ENCODE peak calls at places on chromosomes 3 and 15, in six cellular contexts. R is GM23338, D is colonic mucosa, Z is hepatocyte, H is PC-3, B is uterus. M is an unnamed sample.
A peak's percentile ranks its signal among the peaks of the same experiment; 100 is the strongest.

GRCh38 chr3:86895202-86895601 is 95.7 kb downstream of the VGLL3 start:
- DNase-seq in R (no peak), D (no peak), Z (no peak), H (no peak), B (no peak), M (no peak)

GRCh38 chr3:123373535-123373987 is 75.3 kb downstream of the ADCY5 start:
- DNase-seq in R (no peak), D (no peak), Z (no peak), H (no peak), B (no peak), M (no peak)

GRCh38 chr15:101250331-101250730 is 1.5 kb downstream of the CHSY1 start:
- DNase-seq in R (no peak), D (no peak), Z (no peak), H (peak; percentile 62), B (no peak), M (no peak)

GRCh38 chr3:114558271-114558670 is 264.4 kb downstream of the TIGIT start:
- DNase-seq in R (no peak), D (no peak), Z (no peak), H (no peak), B (no peak), M (no peak)

GRCh38 chr15:66630801-66631351 is 65.1 kb upstream of the LCTL start:
- DNase-seq in R (no peak), D (no peak), Z (no peak), H (no peak), B (no peak), M (no peak)

GRCh38 chr3:188900421-188900941 is 271.3 kb upstream of the TPRG1 start:
- DNase-seq in R (no peak), D (no peak), Z (no peak), H (peak; percentile 82), B (no peak), M (no peak)

GRCh38 chr3:141659821-141660597 is 78.1 kb upstream of the RNF7 start:
- DNase-seq in R (peak; percentile 69), D (peak; percentile 36), Z (peak; percentile 79), H (peak; percentile 37), B (peak; percentile 52), M (no peak)

GRCh38 chr15:45187894-45188830 is at the start of gene SHF:
- DNase-seq in R (peak; percentile 75), D (peak; percentile 68), Z (peak; percentile 87), H (no peak), B (peak; percentile 76), M (no peak)

GRCh38 chr15:70741677-70742293 is 21.6 kb downstream of the UACA start:
- DNase-seq in R (no peak), D (no peak), Z (no peak), H (peak; percentile 77), B (no peak), M (no peak)

GRCh38 chr15:66746231-66746605 is 44.2 kb downstream of the SMAD6 start:
- DNase-seq in R (no peak), D (no peak), Z (no peak), H (no peak), B (no peak), M (no peak)

DNA sequence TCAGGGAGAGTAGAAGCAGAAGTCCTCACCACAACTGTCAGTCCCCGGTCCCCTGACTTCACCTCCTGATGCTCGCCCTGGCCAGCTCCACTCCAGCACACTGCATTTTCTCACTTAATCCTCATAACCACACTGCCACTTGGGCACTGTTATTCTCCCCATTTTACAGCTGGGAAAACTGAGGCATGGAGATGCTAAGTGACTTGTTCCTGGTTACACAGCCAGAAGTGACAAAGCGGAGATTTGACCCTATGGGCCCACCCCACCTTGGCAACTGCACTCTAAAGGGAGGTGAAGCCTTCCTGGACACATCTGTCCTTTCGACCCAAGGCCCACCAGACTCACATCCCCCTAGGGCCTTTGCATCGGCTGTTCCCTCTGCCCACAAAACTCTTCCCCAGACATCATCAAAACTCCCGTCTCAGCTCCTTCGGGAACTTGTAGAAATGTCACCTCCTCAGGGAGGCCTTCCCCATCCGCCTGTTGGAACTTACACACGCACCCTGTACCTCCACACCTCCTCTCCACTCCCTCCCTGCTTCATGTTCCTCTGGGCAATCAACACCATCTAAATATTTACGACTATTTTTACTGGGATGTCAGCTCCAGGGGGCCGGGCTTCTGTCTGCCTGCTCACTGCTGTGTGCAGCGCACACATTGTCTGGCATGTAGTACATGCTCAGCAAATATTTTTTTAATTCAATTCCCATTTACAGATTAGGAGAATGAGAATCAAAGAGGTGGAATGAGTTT is 3.1 kb downstream of the GRIP2 start:
- DNase-seq in R (no peak), D (no peak), Z (no peak), H (no peak), B (no peak), M (no peak)
- H3K4me3 ChIP-seq in R (no peak overlapping the region), D (no peak overlapping the region), Z (no peak overlapping the region), H (no peak overlapping the region), B (no peak overlapping the region), M (no peak overlapping the region)

GRCh38 chr15:56383011-56383410 is 17.8 kb downstream of the TEX9 start:
- DNase-seq in R (no peak), D (no peak), Z (no peak), H (peak; percentile 17), B (no peak), M (no peak)
- TF ChIP-seq CTCF in R (no peak), D (no peak), Z (no peak), H (no peak), B (no peak), M (no peak)

DNA sequence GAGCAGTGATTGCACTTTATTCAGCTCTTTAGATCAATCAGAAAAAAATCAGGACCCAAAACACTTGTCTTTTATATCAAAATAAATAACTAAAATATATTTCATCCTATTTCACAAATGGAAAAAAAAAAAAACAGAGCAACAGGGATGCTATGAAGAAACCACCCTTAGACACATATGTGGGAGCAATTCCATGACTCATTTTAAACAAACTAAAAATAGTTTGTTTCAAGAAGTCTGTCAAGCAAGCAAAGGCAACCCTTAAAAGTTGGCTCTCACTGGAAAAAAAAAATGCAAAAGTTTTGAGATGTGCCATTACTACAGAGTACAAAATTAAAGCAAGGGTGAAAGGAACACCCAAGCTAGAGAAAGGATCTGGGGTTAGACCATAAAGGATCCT is 5.7 kb downstream of the ATP13A3 start:
- DNase-seq in R (no peak), D (no peak), Z (peak; percentile 12), H (peak; percentile 60), B (no peak), M (no peak)
- H3K4me3 ChIP-seq in R (no peak overlapping the region), D (no peak overlapping the region), Z (no peak overlapping the region), H (no peak overlapping the region), B (no peak overlapping the region), M (no peak overlapping the region)

DNA sequence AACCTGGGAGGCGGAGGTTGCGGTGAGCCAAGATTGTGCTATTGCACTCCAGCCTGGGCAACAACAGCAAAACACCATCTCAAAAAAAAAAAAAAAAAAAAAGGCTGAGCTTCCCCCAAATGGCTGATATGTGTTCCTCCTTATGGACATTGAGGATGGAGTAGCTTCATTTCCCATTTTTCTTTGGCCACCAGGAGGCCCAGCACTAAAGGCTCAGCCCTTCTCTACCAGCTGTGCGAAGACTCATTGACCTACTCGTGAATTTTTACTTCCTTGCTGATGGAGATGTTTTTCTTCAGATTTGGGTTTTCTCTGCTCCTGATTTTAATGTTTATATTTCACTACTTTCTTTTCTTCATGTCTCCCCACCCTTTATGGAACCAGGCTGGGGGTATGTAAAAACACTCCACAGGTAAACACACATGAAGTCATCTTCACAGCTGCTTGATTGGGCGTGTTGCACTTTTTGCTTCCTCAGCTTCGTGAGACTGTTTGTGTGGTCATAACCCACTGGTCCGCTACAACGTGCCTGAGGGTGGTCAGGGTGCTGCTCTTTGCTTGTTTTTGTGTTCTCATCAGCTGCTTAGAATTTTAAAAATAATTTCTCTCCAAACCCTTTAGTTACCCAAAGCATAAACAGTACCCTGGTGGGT is 13.5 kb downstream of the SEMA4B start:
- DNase-seq in R (peak; percentile 66), D (no peak), Z (peak; percentile 26), H (peak; percentile 48), B (no peak), M (no peak)
- TF ChIP-seq CTCF in R (peak; percentile 33), D (no peak), Z (no peak), H (peak; percentile 49), B (no peak), M (peak; percentile 16)

DNA sequence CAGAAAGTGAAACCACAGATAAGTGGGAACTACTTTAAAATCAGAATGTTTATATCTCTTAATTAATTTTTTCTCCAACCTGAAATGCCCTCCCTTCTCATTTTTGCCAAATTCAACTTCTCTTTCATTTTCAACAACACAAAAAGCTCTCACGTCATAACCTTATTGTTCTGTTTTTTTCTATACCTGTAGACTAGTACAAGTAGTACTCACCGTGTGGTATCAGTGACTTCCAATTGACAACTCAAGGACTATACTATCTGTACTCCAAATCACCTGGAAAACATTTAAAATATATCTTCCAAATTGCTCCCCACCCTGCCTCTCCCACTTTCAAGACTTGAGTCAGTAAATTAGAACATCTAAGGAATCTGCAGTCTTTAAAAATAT is 72.8 kb upstream of the ZNF280D start:
- DNase-seq in R (no peak), D (no peak), Z (no peak), H (no peak), B (no peak), M (peak; percentile 9)
- H3K4me3 ChIP-seq in R (no peak overlapping the region), D (no peak overlapping the region), Z (no peak overlapping the region), H (peak overlapping the region; percentile 58), B (peak overlapping the region; percentile 18), M (no peak overlapping the region)

DNA sequence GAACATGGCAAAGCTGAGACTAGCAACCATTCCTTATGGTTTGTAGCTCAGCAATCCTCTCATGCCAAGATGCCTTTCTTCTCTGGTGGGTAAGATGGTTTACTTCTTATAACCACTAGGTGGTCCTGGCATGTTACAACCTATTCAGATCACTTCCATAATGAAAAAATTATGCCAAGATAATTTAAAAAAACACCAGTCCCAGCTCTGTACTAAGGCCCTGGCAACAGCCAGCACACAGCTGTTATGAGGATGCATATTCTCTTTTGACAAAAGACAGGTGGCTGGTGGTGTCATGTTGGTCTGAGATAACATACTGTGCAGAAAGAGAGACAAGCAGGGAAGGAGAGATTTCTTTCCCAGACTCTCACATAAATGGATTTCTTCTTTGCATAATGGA is 65.7 kb upstream of the FRMD4B start:
- DNase-seq in R (peak; percentile 21), D (no peak), Z (no peak), H (no peak), B (no peak), M (no peak)
- TF ChIP-seq CTCF in R (no peak), D (no peak), Z (no peak), H (no peak), B (no peak), M (no peak)

GRCh38 chr3:187042062-187042745 is 97.1 kb downstream of the RPL39L start:
- DNase-seq in R (no peak), D (no peak), Z (no peak), H (no peak), B (no peak), M (no peak)
- H3K4me3 ChIP-seq in R (no peak overlapping the region), D (no peak overlapping the region), Z (no peak overlapping the region), H (no peak overlapping the region), B (no peak overlapping the region), M (peak overlapping the region; percentile 50)

DNA sequence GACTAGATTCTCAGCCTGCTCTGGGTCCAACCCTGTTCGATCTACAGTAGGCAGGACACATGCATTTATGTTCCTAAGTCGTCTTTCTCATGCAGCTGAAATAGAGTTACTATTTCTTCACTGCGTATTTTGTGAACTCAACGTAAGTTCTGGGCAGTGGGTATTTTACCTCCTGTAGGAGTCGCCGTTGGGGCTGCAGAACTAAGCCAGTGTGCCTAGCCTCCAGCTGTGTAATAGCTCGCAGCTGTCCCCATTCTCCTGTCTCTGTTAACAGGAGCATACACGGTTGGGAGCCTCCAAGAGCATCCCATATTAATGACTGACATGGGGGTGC is 58.4 kb upstream of the HRH1 start:
- DNase-seq in R (peak; percentile 40), D (no peak), Z (no peak), H (no peak), B (no peak), M (no peak)
- TF ChIP-seq CTCF in R (peak; percentile 58), D (no peak), Z (no peak), H (peak; percentile 44), B (no peak), M (no peak)

M was measured in GM06990.